ENCODE peak calls at places on chromosomes 12 and 14, in four cellular contexts. O is K562, S is SK-N-SH, C is HCT116. M is an unnamed sample.

GRCh38 chr12:51307655-51308593 is 16.1 kb downstream of the BIN2 start:
- DNase-seq in O (no peak), S (no peak), C (peak; percentile 35), M (no peak)

GRCh38 chr12:59615392-59616165 is 19.8 kb downstream of the SLC16A7 start:
- DNase-seq in O (no peak), S (no peak), C (no peak), M (no peak)

GRCh38 chr12:49055978-49056754 is 4.4 kb downstream of the KMT2D start:
- DNase-seq in O (peak; percentile 65), S (peak; percentile 81), C (peak; percentile 35), M (peak; percentile 68)

GRCh38 chr14:74501135-74501614 is 7.6 kb downstream of the ISCA2 start:
- DNase-seq in O (peak; percentile 27), S (peak; percentile 87), C (no peak), M (no peak)

GRCh38 chr14:87148655-87149054 is 844.3 kb downstream of the GALC start:
- DNase-seq in O (no peak), S (no peak), C (no peak), M (no peak)

GRCh38 chr12:114403044-114403689 is 2.8 kb downstream of the TBX5 start:
- DNase-seq in O (no peak), S (peak; percentile 49), C (no peak), M (no peak)

GRCh38 chr12:26539131-26539530 is 293.9 kb downstream of the ITPR2 start:
- DNase-seq in O (no peak), S (no peak), C (no peak), M (no peak)

GRCh38 chr14:67533754-67534085 is 630 bp downstream of the PLEKHH1 start:
- DNase-seq in O (no peak), S (no peak), C (no peak), M (peak; percentile 71)

GRCh38 chr14:32728957-32729356 is 209.7 kb upstream of the NPAS3 start:
- DNase-seq in O (no peak), S (no peak), C (no peak), M (no peak)

GRCh38 chr14:26394114-26394855 is 203.5 kb downstream of the NOVA1 start:
- DNase-seq in O (no peak), S (peak; percentile 23), C (no peak), M (peak; percentile 49)

GRCh38 chr14:92144708-92145107 is 22.9 kb downstream of the CPSF2 start:
- DNase-seq in O (no peak), S (no peak), C (no peak), M (no peak)

GRCh38 chr12:80763874-80764273 is 47.2 kb downstream of the MYF5 start:
- DNase-seq in O (no peak), S (peak; percentile 4), C (peak; percentile 39), M (no peak)

GRCh38 chr12:6383572-6384498 is at the start of gene LTBR:
- DNase-seq in O (peak; percentile 82), S (no peak), C (no peak), M (peak; percentile 54)

GRCh38 chr14:104972301-104973211 is 5.6 kb downstream of the AHNAK2 start:
- DNase-seq in O (no peak), S (no peak), C (peak; percentile 86), M (peak; percentile 87)

GRCh38 chr14:23709923-23710322 is 73.8 kb downstream of the DHRS2 start:
- DNase-seq in O (no peak), S (no peak), C (no peak), M (no peak)

GRCh38 chr12:52788111-52788875 is 7.6 kb downstream of the KRT3 start:
- DNase-seq in O (no peak), S (no peak), C (no peak), M (no peak)

GRCh38 chr12:75818863-75819262 is 212.7 kb downstream of the PHLDA1 start:
- DNase-seq in O (no peak), S (no peak), C (no peak), M (no peak)

GRCh38 chr14:98227000-98227726 is 1044.8 kb downstream of the BCL11B start:
- DNase-seq in O (no peak), S (no peak), C (no peak), M (no peak)

GRCh38 chr12:62715086-62715786 is 219.7 kb downstream of the PPM1H start:
- DNase-seq in O (no peak), S (no peak), C (no peak), M (no peak)

GRCh38 chr12:107318554-107318803 is 225.1 kb upstream of the CRY1 start:
- DNase-seq in O (no peak), S (no peak), C (no peak), M (no peak)

GRCh38 chr12:131929530-131930456 is 717 bp downstream of the PUS1 start:
- DNase-seq in O (peak; percentile 81), S (peak; percentile 73), C (no peak), M (peak; percentile 27)

GRCh38 chr14:68458840-68459469 is 333.9 kb downstream of the ZFP36L1 start:
- DNase-seq in O (no peak), S (peak; percentile 9), C (no peak), M (peak; percentile 89)

GRCh38 chr12:43044241-43044640 is 454.7 kb upstream of the PRICKLE1 start:
- DNase-seq in O (no peak), S (no peak), C (no peak), M (no peak)

GRCh38 chr12:78209851-78210493 is 379.3 kb downstream of the NAV3 start:
- DNase-seq in O (no peak), S (no peak), C (no peak), M (no peak)

GRCh38 chr12:68611094-68611818 is 557 bp downstream of the RAP1B start:
- DNase-seq in O (peak; percentile 76), S (peak; percentile 82), C (no peak), M (peak; percentile 29)

GRCh38 chr12:21913823-21914222 is 27.4 kb downstream of the ABCC9 start:
- DNase-seq in O (no peak), S (no peak), C (no peak), M (no peak)
- TF ChIP-seq JUND in O (no peak), S (no peak), C (no peak), M (no peak)

GRCh38 chr12:45674583-45674982 is 54.9 kb upstream of the ARID2 start:
- DNase-seq in O (no peak), S (no peak), C (no peak), M (no peak)
- TF ChIP-seq JUND in O (no peak), S (peak; percentile 24), C (no peak), M (no peak)

DNA sequence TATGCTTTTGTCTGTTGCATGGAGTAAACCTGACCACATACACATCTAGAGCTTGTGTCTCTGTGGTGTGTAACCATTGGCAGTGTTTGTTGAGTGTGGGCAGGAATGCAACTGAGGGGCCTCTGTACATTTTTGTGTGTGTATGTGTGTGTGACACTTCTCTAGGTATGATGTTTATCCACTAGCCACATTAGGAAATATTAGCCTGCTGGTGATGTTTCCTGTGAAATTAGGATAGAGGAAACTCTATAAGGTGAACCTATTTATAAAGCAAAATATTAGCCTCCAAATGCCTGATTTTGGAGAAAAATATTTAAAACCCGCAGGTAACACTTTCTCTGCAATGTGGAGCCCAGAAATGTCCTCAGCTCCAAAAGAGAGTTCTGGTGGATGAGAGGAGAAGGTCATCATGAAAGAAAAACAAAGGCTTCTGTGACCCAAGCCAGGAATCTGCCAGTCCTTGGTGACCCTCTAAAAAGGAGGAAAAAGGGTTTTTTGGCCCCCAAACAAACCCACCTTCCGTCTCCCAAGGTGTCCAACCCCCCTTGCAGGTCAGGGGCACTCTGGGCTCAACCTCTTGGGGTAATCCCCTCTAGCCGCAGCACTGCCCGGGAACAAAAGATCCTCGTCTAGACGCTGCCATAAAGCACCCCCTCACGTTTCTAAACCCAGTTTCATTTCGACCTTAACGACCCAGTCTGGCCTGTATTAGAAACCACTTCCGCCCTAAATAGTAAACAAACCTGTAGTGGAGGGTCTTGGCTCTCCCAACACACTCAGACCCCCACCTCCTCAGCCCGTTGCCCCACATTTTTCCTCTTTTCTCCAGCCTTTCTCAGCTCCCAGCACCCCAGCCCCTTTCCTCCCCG is 3.1 kb upstream of the HOTAIR start:
- DNase-seq in O (no peak), S (no peak), C (no peak), M (no peak)
- TF ChIP-seq JUND in O (no peak), S (no peak), C (no peak), M (no peak)

GRCh38 chr12:110940933-110941332 is 20.6 kb upstream of the MYL2 start:
- DNase-seq in O (no peak), S (no peak), C (no peak), M (no peak)

GRCh38 chr12:110937104-110937641 is 16.8 kb upstream of the MYL2 start:
- DNase-seq in O (peak; percentile 77), S (peak; percentile 85), C (peak; percentile 57), M (peak; percentile 64)

GRCh38 chr12:110941391-110941790 is 21.0 kb upstream of the MYL2 start:
- DNase-seq in O (no peak), S (no peak), C (no peak), M (no peak)

GRCh38 chr12:110936367-110937103 is 16.2 kb upstream of the MYL2 start:
- DNase-seq in O (no peak), S (no peak), C (no peak), M (no peak)

GRCh38 chr12:110940296-110940695 is 19.9 kb upstream of the MYL2 start:
- DNase-seq in O (no peak), S (no peak), C (no peak), M (no peak)
- TF ChIP-seq JUND in O (no peak), S (no peak), C (no peak), M (no peak)